ENCODE peak calls at places on chromosomes 1 and 21, in six cellular contexts. U is upper lobe of left lung, P is HCT116, F is GM23338, O is transverse colon, G is Panc1. Y is an unnamed sample.
A peak's percentile ranks its signal among the peaks of the same experiment; 100 is the strongest.

GRCh38 chr21:33734326-33734725 is 92.0 kb downstream of the ITSN1 start:
- DNase-seq in U (no peak), O (no peak), P (no peak), G (no peak), F (no peak), Y (no peak)

GRCh38 chr21:39114871-39115658 is 68.2 kb downstream of the PSMG1 start:
- DNase-seq in U (no peak), F (no peak), G (no peak), P (no peak), O (no peak), Y (no peak)

GRCh38 chr1:157369808-157370521 is 182.3 kb downstream of the FCRL5 start:
- DNase-seq in G (peak; percentile 47), U (no peak), P (peak; percentile 33), F (peak; percentile 85), O (peak; percentile 64), Y (no peak)

GRCh38 chr1:155169541-155169940 is 3.6 kb downstream of the KRTCAP2 start:
- DNase-seq in G (no peak), U (no peak), O (no peak), P (no peak), F (no peak), Y (peak; percentile 29)

GRCh38 chr1:243438815-243439214 is 183.0 kb downstream of the SDCCAG8 start:
- DNase-seq in P (no peak), O (no peak), G (no peak), U (no peak), F (no peak), Y (no peak)

GRCh38 chr1:149997585-149998262 is 12.8 kb downstream of the OTUD7B start:
- DNase-seq in U (no peak), O (no peak), F (no peak), P (no peak), G (no peak), Y (no peak)

GRCh38 chr1:64623750-64624445 is 121.0 kb upstream of the RAVER2 start:
- DNase-seq in G (no peak), U (no peak), O (no peak), F (no peak), P (no peak), Y (no peak)

GRCh38 chr1:53543130-53543770 is 84.1 kb downstream of the DMRTB1 start:
- DNase-seq in G (no peak), U (no peak), O (no peak), F (no peak), P (no peak), Y (peak; percentile 67)

GRCh38 chr1:116334015-116334547 is 39.0 kb upstream of the ATP1A1 start:
- DNase-seq in P (no peak), F (no peak), O (peak; percentile 56), G (no peak), U (no peak), Y (no peak)

GRCh38 chr1:38030596-38031512 is 15.7 kb downstream of the POU3F1 start:
- DNase-seq in G (no peak), O (no peak), F (no peak), U (peak; percentile 64), P (no peak), Y (no peak)

GRCh38 chr1:236654957-236655356 is 31.3 kb upstream of the ACTN2 start:
- DNase-seq in F (no peak), G (no peak), P (no peak), O (no peak), U (no peak), Y (no peak)

GRCh38 chr1:33032126-33032869 is 4.4 kb downstream of the AK2 start:
- DNase-seq in F (no peak), U (no peak), P (no peak), G (no peak), O (no peak), Y (no peak)

GRCh38 chr1:101107496-101108115 is 82.0 kb upstream of the DPH5 start:
- DNase-seq in U (no peak), F (no peak), G (no peak), O (no peak), P (no peak), Y (no peak)

GRCh38 chr1:4662723-4663122 is 8.3 kb downstream of the AJAP1 start:
- DNase-seq in O (no peak), F (no peak), G (no peak), U (no peak), P (no peak), Y (no peak)

GRCh38 chr1:5379176-5379759 is 613.0 kb downstream of the NPHP4 start:
- DNase-seq in F (no peak), O (no peak), U (no peak), G (no peak), P (no peak), Y (no peak)

GRCh38 chr1:244970236-244970652 is 105.9 kb upstream of the HNRNPU start:
- DNase-seq in P (peak; percentile 42), G (no peak), U (peak; percentile 94), F (peak; percentile 86), O (no peak), Y (peak; percentile 88)

GRCh38 chr21:42513151-42513984 is at the start of gene SLC37A1:
- DNase-seq in O (no peak), P (no peak), U (peak; percentile 92), F (peak; percentile 73), G (no peak), Y (no peak)

GRCh38 chr1:180131510-180131909 is 23.2 kb upstream of the QSOX1 start:
- DNase-seq in G (no peak), U (no peak), P (no peak), F (no peak), O (no peak), Y (no peak)

GRCh38 chr1:207866471-207867135 is 44.3 kb downstream of the CD34 start:
- DNase-seq in O (peak; percentile 54), F (no peak), P (no peak), G (no peak), U (no peak), Y (no peak)

GRCh38 chr1:197200468-197200899 is 54.0 kb upstream of the ASPM start:
- DNase-seq in F (peak; percentile 18), U (no peak), O (no peak), G (no peak), P (no peak), Y (no peak)

GRCh38 chr1:201427923-201428322 is 6.4 kb upstream of the TNNI1 start:
- DNase-seq in U (no peak), P (no peak), G (no peak), O (no peak), F (no peak), Y (no peak)

DNA sequence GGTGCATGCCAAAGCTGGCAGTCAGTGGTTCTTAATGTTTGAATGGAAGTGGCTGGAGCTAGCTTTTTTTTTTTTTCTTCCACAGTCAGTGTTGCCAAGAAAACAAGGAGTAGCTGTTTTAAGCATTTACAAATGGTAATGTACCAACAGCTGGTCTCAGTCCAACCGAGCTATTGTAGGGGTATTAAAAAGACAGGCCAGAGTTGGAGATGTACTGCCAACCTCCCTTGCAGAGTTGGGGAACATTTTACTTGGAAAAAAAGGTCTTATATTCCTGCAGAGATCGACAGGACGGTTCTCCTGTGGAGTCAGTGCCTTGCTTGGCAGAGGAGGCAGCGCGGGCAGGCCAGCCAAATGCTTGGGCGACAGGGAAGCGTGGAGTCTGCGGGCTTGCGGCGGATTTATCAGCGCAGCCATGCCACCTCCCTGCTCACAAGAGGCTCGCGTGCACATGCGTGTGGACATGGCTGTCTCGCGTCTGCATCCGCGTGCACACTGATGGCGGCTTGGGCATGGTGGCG is 338.1 kb downstream of the RPS6KC1 start:
- DNase-seq in F (no peak), P (no peak), U (peak; percentile 77), O (no peak), G (no peak), Y (no peak)
- H3K4me1 ChIP-seq in F (no peaks in the 10 kb centered on the region), P (no peaks in the 10 kb centered on the region), U (no peaks in the 10 kb centered on the region), O (no peaks in the 10 kb centered on the region), G (no peaks in the 10 kb centered on the region), Y (no peaks in the 10 kb centered on the region)

GRCh38 chr1:172286629-172287076 is 133.8 kb upstream of the C1orf105 start:
- DNase-seq in G (no peak), F (no peak), U (no peak), P (no peak), O (no peak), Y (no peak)
- H3K27ac ChIP-seq in G (peak overlapping the region; percentile 59), F (no peak overlapping the region), U (peak overlapping the region; percentile 36), P (no peak overlapping the region), O (peak overlapping the region; percentile 28), Y (peak overlapping the region; percentile 70)

GRCh38 chr21:45427331-45428271 is 22.6 kb downstream of the COL18A1 start:
- DNase-seq in F (peak; percentile 71), U (peak; percentile 83), O (peak; percentile 50), P (peak; percentile 67), G (peak; percentile 91), Y (no peak)
- TF ChIP-seq POLR2AphosphoS5 in F (no peak), U (no peak), O (no peak), P (peak; percentile 36), G (peak; percentile 49), Y (peak; percentile 32)

DNA sequence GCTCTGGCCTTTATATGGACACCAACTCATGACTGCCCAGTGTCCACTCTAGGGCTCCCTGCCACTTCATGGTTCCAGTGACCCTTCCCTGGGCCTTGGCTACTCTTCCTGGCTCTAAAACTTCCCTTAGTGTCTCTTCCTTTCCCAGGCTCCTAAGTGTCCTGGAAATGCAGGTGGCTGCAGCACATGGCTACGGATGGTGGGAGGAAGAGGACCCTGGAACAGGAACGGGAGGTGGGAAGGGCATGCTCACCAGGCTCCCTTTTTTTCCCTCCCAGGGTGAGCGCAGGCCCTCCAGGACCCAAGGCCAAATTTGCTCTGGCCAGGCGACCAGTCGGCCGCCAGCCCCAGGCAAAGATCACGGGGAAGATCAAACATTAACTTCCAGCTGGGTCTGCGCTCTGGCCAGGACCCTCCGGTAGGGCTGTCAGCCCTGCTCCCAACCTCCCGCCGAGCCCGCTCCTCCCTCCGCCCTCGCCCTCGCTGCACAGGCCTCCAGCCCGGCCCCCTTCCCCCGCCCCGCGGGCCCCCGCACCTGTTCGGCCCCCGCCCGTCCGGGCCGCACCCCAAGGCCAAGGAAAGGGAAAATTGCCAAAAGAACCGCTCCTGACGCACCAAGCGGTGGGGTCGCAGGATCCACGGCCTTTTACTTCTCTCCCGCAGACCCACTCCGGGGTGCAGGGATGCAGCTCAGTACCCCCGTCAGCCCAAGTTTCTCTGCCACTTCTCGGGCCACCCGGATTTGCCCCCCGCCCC is 955 bp downstream of the TCEA3 start:
- DNase-seq in F (peak; percentile 57), O (peak; percentile 88), P (no peak), G (no peak), U (peak; percentile 91), Y (no peak)
- H3K4me1 ChIP-seq in F (peaks cover 4% of the 10 kb centered on the region), O (peaks cover 39% of the 10 kb centered on the region), P (peaks cover 13% of the 10 kb centered on the region), G (peaks cover 13% of the 10 kb centered on the region), U (peaks cover 35% of the 10 kb centered on the region), Y (peaks cover 45% of the 10 kb centered on the region)